ENCODE peak calls at places on chromosomes 2 and 18, in ten cellular contexts. J, H, D, A, Y, U, I, B, Z and O are unnamed samples.

GRCh38 chr2:54899576-54900200 is 150.6 kb downstream of the RTN4 start:
- DNase-seq in I (no peak), B (no peak), J (no peak), D (peak; percentile 67), Y (peak; percentile 27), H (peak; percentile 85), U (no peak), A (no peak), Z (no peak), O (peak; percentile 31)

GRCh38 chr18:27713037-27713726 is 463.7 kb downstream of the CDH2 start:
- DNase-seq in U (no peak), H (peak; percentile 3), Z (no peak), B (no peak), A (no peak), Y (no peak), J (peak; percentile 56), D (no peak), I (no peak), O (no peak)

GRCh38 chr18:13530879-13531387 is 195.4 kb downstream of the FAM210A start:
- DNase-seq in U (no peak), Y (no peak), A (no peak), H (peak; percentile 72), B (no peak), Z (no peak), D (peak; percentile 30), J (no peak), I (peak; percentile 73), O (peak; percentile 49)

GRCh38 chr2:84838434-84839145 is 42.3 kb downstream of the TRABD2A start:
- DNase-seq in B (no peak), I (no peak), Z (no peak), U (no peak), H (peak; percentile 66), Y (no peak), J (no peak), A (no peak), D (peak; percentile 60), O (no peak)

GRCh38 chr18:77098033-77098432 is 34.5 kb downstream of the MBP start:
- DNase-seq in H (peak; percentile 35), U (no peak), Z (no peak), D (no peak), B (no peak), I (no peak), Y (no peak), J (no peak), A (no peak), O (no peak)

GRCh38 chr2:141392517-141393213 is 738.2 kb downstream of the LRP1B start:
- DNase-seq in D (peak; percentile 37), Z (no peak), B (no peak), U (no peak), I (no peak), H (peak; percentile 13), J (no peak), A (no peak), Y (no peak), O (no peak)

GRCh38 chr2:119011162-119011909 is 69.3 kb downstream of the MARCO start:
- DNase-seq in A (no peak), U (no peak), B (no peak), I (peak; percentile 92), Y (no peak), H (peak; percentile 78), J (no peak), D (peak; percentile 35), Z (no peak), O (peak; percentile 31)

GRCh38 chr2:160974803-160975202 is 185.4 kb upstream of the TANK start:
- DNase-seq in U (no peak), I (no peak), H (peak; percentile 35), B (no peak), A (no peak), Y (no peak), J (no peak), Z (no peak), D (no peak), O (no peak)

GRCh38 chr2:46977266-46977665 is 61.7 kb upstream of the MCFD2 start:
- DNase-seq in Y (no peak), J (no peak), B (no peak), Z (no peak), H (no peak), I (no peak), U (no peak), D (no peak), A (no peak), O (no peak)

GRCh38 chr18:22057908-22058527 is 111.4 kb upstream of the GATA6 start:
- DNase-seq in J (no peak), B (no peak), Y (no peak), Z (no peak), D (no peak), H (peak; percentile 18), A (no peak), I (no peak), U (no peak), O (no peak)

GRCh38 chr2:136101042-136101441 is 16.9 kb downstream of the CXCR4 start:
- DNase-seq in I (no peak), U (no peak), D (peak; percentile 34), B (no peak), H (no peak), A (no peak), J (no peak), Y (no peak), Z (no peak), O (no peak)